ENCODE peak calls at places on chromosomes 3 and 15, in six cellular contexts. E is activated T-cell treated with anti-CD3 and anti-CD28 coated beads, Interleukin-2, amount 50 U/mL, for 72 hours; Q is psoas muscle; G is NB4; H is natural killer cell; S is BE2C. Z is an unnamed sample.

GRCh38 chr3:138051946-138052802 is 42.2 kb downstream of the CLDN18 start:
- DNase-seq in G (peak), E (peak), S (peak), H (no peak), Q (no peak), Z (no peak)

GRCh38 chr3:150613709-150614480 is 10.8 kb downstream of the SELENOT start:
- DNase-seq in E (no peak), G (no peak), S (no peak), Q (no peak), H (no peak), Z (no peak)

GRCh38 chr15:33968224-33968623 is at the start of gene CHRM5:
- DNase-seq in Q (no peak), G (no peak), H (no peak), S (peak), E (no peak), Z (no peak)

GRCh38 chr15:36903922-36904479 is 196.3 kb downstream of the MEIS2 start:
- DNase-seq in H (no peak), Q (no peak), S (no peak), E (no peak), G (no peak), Z (no peak)

GRCh38 chr3:114089675-114090074 is 33.1 kb downstream of the QTRT2 start:
- DNase-seq in Q (no peak), H (no peak), E (no peak), G (no peak), S (no peak), Z (no peak)

GRCh38 chr3:187975571-187976360 is 178.2 kb upstream of the LPP start:
- DNase-seq in G (no peak), H (no peak), E (no peak), S (no peak), Q (peak), Z (no peak)

GRCh38 chr3:100103558-100104441 is 10.5 kb downstream of the FILIP1L start:
- DNase-seq in S (no peak), Q (no peak), E (peak), G (peak), H (no peak), Z (no peak)

GRCh38 chr3:5666455-5666854 is 478.9 kb downstream of the EDEM1 start:
- DNase-seq in G (no peak), S (no peak), H (no peak), Q (no peak), E (no peak), Z (no peak)

GRCh38 chr3:114619771-114620170 is 325.9 kb downstream of the TIGIT start:
- DNase-seq in E (no peak), G (no peak), Q (no peak), S (no peak), H (no peak), Z (no peak)

GRCh38 chr15:56098230-56098899 is 105.0 kb upstream of the NEDD4 start:
- DNase-seq in E (no peak), H (no peak), S (no peak), G (no peak), Q (no peak), Z (no peak)

GRCh38 chr3:126098391-126098858 is 14.5 kb upstream of the SLC41A3 start:
- DNase-seq in S (no peak), G (no peak), H (no peak), Q (peak), E (no peak), Z (no peak)

GRCh38 chr3:174466471-174467054 is 392.6 kb upstream of the NAALADL2 start:
- DNase-seq in G (no peak), H (no peak), Q (no peak), E (no peak), S (no peak), Z (no peak)

GRCh38 chr15:58962662-58963565 is 24.5 kb upstream of the RNF111 start:
- DNase-seq in Q (no peak), G (no peak), E (no peak), S (no peak), H (no peak), Z (no peak)

GRCh38 chr15:69628256-69629093 is 175.9 kb downstream of the RPLP1 start:
- DNase-seq in G (no peak), E (no peak), Q (no peak), H (no peak), S (no peak), Z (no peak)

GRCh38 chr3:172315401-172316091 is 132.7 kb downstream of the GHSR start:
- DNase-seq in S (no peak), Q (no peak), E (peak), H (no peak), G (peak), Z (no peak)

GRCh38 chr3:180059351-180059750 is 22.6 kb upstream of the PEX5L start:
- DNase-seq in Q (no peak), G (no peak), H (no peak), S (no peak), E (no peak), Z (no peak)

GRCh38 chr3:38257583-38257982 is 8.0 kb upstream of the SLC22A13 start:
- DNase-seq in S (no peak), E (no peak), Q (no peak), G (no peak), H (no peak), Z (no peak)

GRCh38 chr3:149371001-149371722 is 6.3 kb downstream of the TM4SF1 start:
- DNase-seq in G (peak), E (no peak), S (no peak), Q (no peak), H (no peak), Z (no peak)

GRCh38 chr3:128322030-128323022 is 144.4 kb downstream of the DNAJB8 start:
- DNase-seq in S (peak), E (peak), H (no peak), Q (peak), G (peak), Z (peak)

GRCh38 chr3:122235147-122235546 is 51.7 kb downstream of the CASR start:
- DNase-seq in G (no peak), E (no peak), Q (no peak), H (no peak), S (no peak), Z (peak)